ENCODE peak calls at places on chromosomes 7 and 10, in six cellular contexts. M is cardiac fibroblast, I is AG04450, D is islet precursor cell, C is ovary, Q is MV-4-11. G is an unnamed sample.

GRCh38 chr7:98788921-98789320 is 80.9 kb downstream of the TMEM130 start:
- DNase-seq in I (no peak), C (no peak), Q (no peak), D (no peak), M (peak), G (no peak)

GRCh38 chr10:15715619-15716227 is 4.0 kb downstream of the ITGA8 start:
- DNase-seq in I (no peak), C (no peak), Q (no peak), M (peak), D (peak), G (peak)

GRCh38 chr7:95577137-95577536 is 19.2 kb downstream of the PDK4 start:
- DNase-seq in D (peak), C (no peak), I (no peak), Q (no peak), M (no peak), G (no peak)

GRCh38 chr7:128859232-128860157 is 3.2 kb upstream of the ATP6V1F start:
- DNase-seq in D (no peak), M (no peak), I (no peak), C (no peak), Q (no peak), G (no peak)

GRCh38 chr7:4791738-4792536 is 16.5 kb downstream of the AP5Z1 start:
- DNase-seq in I (no peak), M (peak), D (peak), C (peak), Q (no peak), G (no peak)

GRCh38 chr7:146359181-146359580 is 242.6 kb downstream of the CNTNAP2 start:
- DNase-seq in D (no peak), I (no peak), M (no peak), Q (no peak), C (no peak), G (no peak)

GRCh38 chr7:148962823-148963582 is 65.3 kb downstream of the PDIA4 start:
- DNase-seq in I (peak), C (peak), M (peak), Q (peak), D (peak), G (peak)

GRCh38 chr10:131834152-131834810 is 66.5 kb upstream of the PPP2R2D start:
- DNase-seq in M (no peak), I (no peak), Q (no peak), D (no peak), C (peak), G (no peak)

GRCh38 chr10:70176441-70176840 is 6.1 kb upstream of the SAR1A start:
- DNase-seq in M (no peak), Q (no peak), C (no peak), I (no peak), D (no peak), G (no peak)

GRCh38 chr10:30804478-30805055 is 175.0 kb upstream of the LYZL2 start:
- DNase-seq in C (peak), Q (no peak), M (peak), D (no peak), I (no peak), G (no peak)

GRCh38 chr7:70372768-70373241 is 759.1 kb upstream of the GALNT17 start:
- DNase-seq in D (no peak), Q (no peak), I (no peak), M (no peak), C (no peak), G (no peak)

GRCh38 chr7:465710-466400 is 53.8 kb downstream of the PDGFA start:
- DNase-seq in I (no peak), M (no peak), D (peak), C (peak), Q (no peak), G (no peak)

G was measured in H4.